ENCODE peak calls at places on chromosome 5, in ten cellular contexts. Z is colonic mucosa, D is GM13977, B is lower leg skin, H is stomach, J is WTC11, A is spleen, K is upper lobe of right lung, Q is H1, O is WERI-Rb-1. M is an unnamed sample.
A peak's percentile ranks its signal among the peaks of the same experiment; 100 is the strongest.

GRCh38 chr5:5295361-5295760 is 127.1 kb upstream of the ICE1 start:
- DNase-seq in Z (no peak), D (no peak), B (no peak), H (no peak), J (no peak), A (no peak), K (no peak), Q (no peak), O (no peak), M (no peak)

GRCh38 chr5:33261305-33261704 is 179.5 kb upstream of the TARS1 start:
- DNase-seq in Z (no peak), D (no peak), B (no peak), H (no peak), J (no peak), A (no peak), K (no peak), Q (no peak), O (no peak), M (peak; percentile 5)

GRCh38 chr5:172758077-172758835 is 12.7 kb downstream of the DUSP1 start:
- DNase-seq in Z (no peak), D (no peak), B (no peak), H (no peak), J (no peak), A (peak; percentile 36), K (peak; percentile 25), Q (no peak), O (no peak), M (peak; percentile 90)

GRCh38 chr5:38640012-38640395 is 83.6 kb upstream of the LIFR start:
- DNase-seq in Z (no peak), D (no peak), B (no peak), H (no peak), J (no peak), A (no peak), K (no peak), Q (no peak), O (no peak), M (no peak)

GRCh38 chr5:128163991-128164390 is 80.4 kb downstream of the SLC12A2 start:
- DNase-seq in Z (no peak), D (no peak), B (no peak), H (no peak), J (no peak), A (no peak), K (no peak), Q (no peak), O (no peak), M (peak; percentile 90)

GRCh38 chr5:135135530-135136201 is 101.6 kb upstream of the PITX1 start:
- DNase-seq in Z (peak; percentile 92), D (no peak), B (peak; percentile 76), H (peak; percentile 63), J (no peak), A (no peak), K (no peak), Q (no peak), O (no peak), M (peak; percentile 74)

GRCh38 chr5:160369990-160370712 is at the start of gene C1QTNF2:
- DNase-seq in Z (peak; percentile 73), D (peak; percentile 30), B (peak; percentile 33), H (peak; percentile 43), J (peak; percentile 64), A (peak; percentile 85), K (peak; percentile 72), Q (no peak), O (no peak), M (peak; percentile 87)

GRCh38 chr5:67350600-67351315 is 154.2 kb upstream of the CD180 start:
- DNase-seq in Z (no peak), D (no peak), B (peak; percentile 42), H (no peak), J (no peak), A (peak; percentile 74), K (no peak), Q (no peak), O (no peak), M (no peak)

GRCh38 chr5:342501-343460 is 21.3 kb downstream of the AHRR start:
- DNase-seq in Z (no peak), D (peak; percentile 39), B (no peak), H (no peak), J (no peak), A (no peak), K (no peak), Q (no peak), O (no peak), M (no peak)

GRCh38 chr5:3394877-3395599 is 200.6 kb upstream of the IRX1 start:
- DNase-seq in Z (no peak), D (no peak), B (no peak), H (peak; percentile 17), J (no peak), A (no peak), K (no peak), Q (no peak), O (peak; percentile 79), M (no peak)

GRCh38 chr5:177349762-177350161 is 1.7 kb downstream of the LMAN2 start:
- DNase-seq in Z (no peak), D (no peak), B (no peak), H (no peak), J (no peak), A (no peak), K (no peak), Q (no peak), O (no peak), M (no peak)

GRCh38 chr5:157870837-157871834 is 12.2 kb upstream of the CLINT1 start:
- DNase-seq in Z (no peak), D (peak; percentile 58), B (no peak), H (no peak), J (no peak), A (no peak), K (no peak), Q (no peak), O (no peak), M (peak; percentile 90)

GRCh38 chr5:142455856-142456255 is 131.0 kb upstream of the SPRY4 start:
- DNase-seq in Z (no peak), D (no peak), B (no peak), H (no peak), J (no peak), A (no peak), K (no peak), Q (no peak), O (no peak), M (no peak)

GRCh38 chr5:159752622-159753275 is 163.5 kb upstream of the ADRA1B start:
- DNase-seq in Z (no peak), D (no peak), B (peak; percentile 43), H (no peak), J (no peak), A (no peak), K (no peak), Q (no peak), O (no peak), M (no peak)

GRCh38 chr5:109983135-109983534 is 293.4 kb downstream of the MAN2A1 start:
- DNase-seq in Z (no peak), D (no peak), B (no peak), H (no peak), J (no peak), A (no peak), K (no peak), Q (no peak), O (no peak), M (no peak)

GRCh38 chr5:62296998-62297397 is 9.0 kb upstream of the KIF2A start:
- DNase-seq in Z (no peak), D (no peak), B (no peak), H (no peak), J (no peak), A (no peak), K (no peak), Q (no peak), O (no peak), M (no peak)

GRCh38 chr5:101045689-101046088 is 142.6 kb upstream of the ST8SIA4 start:
- DNase-seq in Z (no peak), D (peak; percentile 27), B (no peak), H (no peak), J (no peak), A (no peak), K (no peak), Q (no peak), O (no peak), M (no peak)
- TF ChIP-seq CTCF in Z (no peak), D (peak; percentile 38), B (no peak), H (no peak), J (no peak), A (peak; percentile 43), K (peak; percentile 32), Q (no peak), O (no peak), M (no peak)

DNA sequence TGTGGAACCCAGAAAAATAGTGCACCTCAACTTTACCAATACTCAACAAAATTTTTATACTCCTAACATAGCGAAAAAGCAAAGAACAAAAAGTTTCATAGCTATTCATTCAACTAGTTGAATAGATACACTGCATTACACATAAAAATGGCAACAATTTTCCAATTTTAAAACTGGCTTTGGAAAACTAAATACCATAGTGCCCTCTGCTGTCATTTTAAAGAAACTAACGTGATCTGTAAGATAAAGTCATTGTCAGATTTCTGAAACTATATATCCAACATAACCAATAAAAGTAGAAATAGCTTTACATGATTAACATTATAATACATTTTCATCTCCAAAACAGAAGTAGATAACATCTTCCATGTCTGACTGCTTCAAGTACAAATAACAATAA is 31.6 kb downstream of the DTWD2 start:
- DNase-seq in Z (no peak), D (no peak), B (no peak), H (no peak), J (no peak), A (no peak), K (no peak), Q (no peak), O (no peak), M (peak; percentile 16)
- TF ChIP-seq CTCF in Z (no peak), D (peak; percentile 35), B (no peak), H (no peak), J (peak; percentile 36), A (no peak), K (peak; percentile 42), Q (no peak), O (no peak), M (peak; percentile 58)

DNA sequence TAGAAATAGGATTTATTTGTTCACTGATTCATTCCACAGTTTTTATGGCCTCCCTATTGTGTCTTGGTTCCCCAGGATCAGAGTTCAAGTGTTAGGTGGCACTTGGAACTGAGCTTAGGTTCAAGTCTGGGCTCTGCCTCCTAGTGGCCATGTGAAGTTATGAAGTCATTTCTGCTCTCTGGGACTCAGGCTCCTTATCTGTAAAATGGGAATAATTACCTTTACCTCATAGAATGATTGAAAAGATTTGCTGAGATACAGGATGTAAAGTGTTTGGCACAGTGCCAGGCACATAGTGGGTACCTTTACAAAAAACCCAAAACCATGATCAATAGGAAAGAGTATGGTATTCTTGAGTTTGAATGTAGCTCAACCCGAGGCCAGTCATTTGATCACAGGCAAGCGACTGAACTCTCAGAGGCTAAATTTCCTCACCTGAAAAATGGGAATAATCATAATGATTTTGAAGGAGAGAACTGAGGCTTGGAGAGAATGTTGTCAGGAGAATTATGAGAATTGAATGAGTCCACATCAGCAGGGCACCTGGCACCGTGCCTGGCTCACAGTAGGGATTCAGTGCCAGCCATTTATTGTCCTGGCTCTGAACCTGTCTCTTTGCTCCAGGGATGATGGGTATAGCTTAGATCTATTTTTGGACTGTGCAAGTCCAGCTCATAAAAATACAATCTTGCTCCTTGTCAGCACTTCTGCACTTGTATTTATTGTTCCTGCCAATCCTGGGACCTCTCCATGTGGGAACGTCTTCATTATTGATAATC is 10.7 kb downstream of the NSG2 start:
- DNase-seq in Z (no peak), D (no peak), B (no peak), H (no peak), J (no peak), A (no peak), K (no peak), Q (no peak), O (no peak), M (no peak)
- TF ChIP-seq CTCF in Z (no peak), D (peak; percentile 47), B (no peak), H (no peak), J (no peak), A (no peak), K (no peak), Q (no peak), O (no peak), M (no peak)

GRCh38 chr5:150763023-150763793 is 4.4 kb upstream of the DCTN4 start:
- DNase-seq in Z (no peak), D (no peak), B (peak; percentile 68), H (peak; percentile 47), J (no peak), A (no peak), K (no peak), Q (no peak), O (no peak), M (peak; percentile 90)
- TF ChIP-seq CTCF in Z (no peak), D (no peak), B (no peak), H (no peak), J (no peak), A (no peak), K (no peak), Q (no peak), O (no peak), M (no peak)

M was measured in RWPE1.